ENCODE peak calls at places on chromosomes 5 and 9, in four cellular contexts. B is upper lobe of right lung, C is thyroid gland, D is GM20000. V is an unnamed sample.

GRCh38 chr9:2262809-2263510 is 247.8 kb downstream of the SMARCA2 start:
- DNase-seq in B (no peak), C (peak), D (no peak), V (no peak)

GRCh38 chr5:29351170-29351569 is 1842.3 kb upstream of the CDH6 start:
- DNase-seq in B (no peak), C (no peak), D (no peak), V (no peak)

GRCh38 chr5:74767579-74767913 is 497 bp downstream of the NSA2 start:
- DNase-seq in B (no peak), C (no peak), D (peak), V (peak)

GRCh38 chr5:14112998-14113652 is 30.0 kb upstream of the TRIO start:
- DNase-seq in B (no peak), C (peak), D (no peak), V (no peak)

GRCh38 chr9:137813651-137814415 is 63.7 kb upstream of the CACNA1B start:
- DNase-seq in B (peak), C (peak), D (no peak), V (no peak)

GRCh38 chr5:150278916-150279315 is 10.7 kb downstream of the CAMK2A start:
- DNase-seq in B (no peak), C (no peak), D (no peak), V (no peak)

GRCh38 chr5:85500869-85501268 is 1116.2 kb upstream of the EDIL3 start:
- DNase-seq in B (no peak), C (no peak), D (no peak), V (no peak)

GRCh38 chr5:79346420-79346824 is 110.5 kb downstream of the JMY start:
- DNase-seq in B (no peak), C (no peak), D (no peak), V (no peak)

GRCh38 chr5:160291467-160291866 is 20.9 kb downstream of the CCNJL start:
- DNase-seq in B (no peak), C (no peak), D (no peak), V (no peak)

GRCh38 chr9:6944093-6944551 is 186.3 kb downstream of the KDM4C start:
- DNase-seq in B (no peak), C (no peak), D (no peak), V (no peak)

GRCh38 chr5:67149933-67150523 is 46.6 kb downstream of the CD180 start:
- DNase-seq in B (no peak), C (no peak), D (no peak), V (no peak)

GRCh38 chr5:157241483-157241882 is 24.4 kb upstream of the CYFIP2 start:
- DNase-seq in B (no peak), C (no peak), D (no peak), V (no peak)

GRCh38 chr9:77375956-77376532 is 198.7 kb downstream of the VPS13A start:
- DNase-seq in B (no peak), C (no peak), D (no peak), V (no peak)

GRCh38 chr9:130451509-130452388 is 7.0 kb downstream of the ASS1 start:
- DNase-seq in B (peak), C (peak), D (no peak), V (no peak)

GRCh38 chr5:74594172-74595040 is 46.1 kb downstream of the ENC1 start:
- DNase-seq in B (no peak), C (no peak), D (no peak), V (no peak)

GRCh38 chr5:180647465-180647864 is 1.9 kb downstream of the FLT4 start:
- DNase-seq in B (peak), C (no peak), D (no peak), V (no peak)

GRCh38 chr5:39219433-39219832 is at the start of gene FYB1:
- DNase-seq in B (no peak), C (no peak), D (no peak), V (no peak)

GRCh38 chr9:133917407-133917806 is 74.7 kb downstream of the VAV2 start:
- DNase-seq in B (no peak), C (no peak), D (no peak), V (no peak)

GRCh38 chr5:172901012-172901780 is 58.0 kb upstream of the RPL26L1 start:
- DNase-seq in B (no peak), C (peak), D (no peak), V (no peak)

GRCh38 chr9:89993678-89994630 is 389.1 kb downstream of the GADD45G start:
- DNase-seq in B (peak), C (no peak), D (no peak), V (no peak)

GRCh38 chr5:34007116-34007674 is 655 bp downstream of the AMACR start:
- DNase-seq in B (no peak), C (peak), D (no peak), V (peak)

GRCh38 chr5:93915142-93915553 is 173.7 kb upstream of the POU5F2 start:
- DNase-seq in B (no peak), C (no peak), D (peak), V (peak)

GRCh38 chr9:86854898-86855523 is 92.3 kb downstream of the GAS1 start:
- DNase-seq in B (no peak), C (no peak), D (no peak), V (no peak)

GRCh38 chr5:61051267-61051666 is 106.3 kb downstream of the NDUFAF2 start:
- DNase-seq in B (no peak), C (no peak), D (no peak), V (no peak)

GRCh38 chr5:52878671-52879070 is 91.0 kb downstream of the ITGA1 start:
- DNase-seq in B (no peak), C (no peak), D (no peak), V (no peak)

GRCh38 chr5:171188016-171188415 is 121.0 kb upstream of the TLX3 start:
- DNase-seq in B (no peak), C (no peak), D (no peak), V (no peak)

GRCh38 chr5:50807661-50808060 is 141.2 kb downstream of the PARP8 start:
- DNase-seq in B (no peak), C (no peak), D (no peak), V (no peak)

GRCh38 chr5:95111141-95111540 is 173.8 kb downstream of the MCTP1 start:
- DNase-seq in B (no peak), C (no peak), D (no peak), V (no peak)

GRCh38 chr5:59445741-59446140 is 447.8 kb downstream of the PDE4D start:
- DNase-seq in B (no peak), C (no peak), D (no peak), V (no peak)

GRCh38 chr9:20125721-20126120 is 336.9 kb upstream of the SLC24A2 start:
- DNase-seq in B (no peak), C (no peak), D (no peak), V (no peak)

GRCh38 chr5:127358782-127359181 is 68.2 kb downstream of the MEGF10 start:
- DNase-seq in B (no peak), C (no peak), D (no peak), V (no peak)

GRCh38 chr5:14959443-14960119 is 88.0 kb upstream of the ANKH start:
- DNase-seq in B (no peak), C (no peak), D (no peak), V (no peak)

GRCh38 chr5:73303139-73304079 is 130.4 kb downstream of the TMEM174 start:
- DNase-seq in B (no peak), C (peak), D (no peak), V (no peak)
- TF ChIP-seq CTCF in B (peak), C (no peak), D (no peak), V (no peak)

GRCh38 chr5:144832416-144832815 is 661.7 kb downstream of the KCTD16 start:
- DNase-seq in B (no peak), C (no peak), D (no peak), V (no peak)
- TF ChIP-seq CTCF in B (no peak), C (no peak), D (no peak), V (no peak)

GRCh38 chr9:129400001-129400970 is 220.6 kb downstream of the C9orf50 start:
- DNase-seq in B (peak), C (no peak), D (no peak), V (no peak)
- TF ChIP-seq CTCF in B (no peak), C (no peak), D (no peak), V (no peak)

GRCh38 chr5:86968311-86968753 is 299.4 kb upstream of the RASA1 start:
- DNase-seq in B (no peak), C (peak), D (peak), V (no peak)
- TF ChIP-seq CTCF in B (peak), C (no peak), D (no peak), V (peak)

GRCh38 chr9:124392855-124393460 is 22.3 kb downstream of the PSMB7 start:
- DNase-seq in B (no peak), C (no peak), D (no peak), V (no peak)
- TF ChIP-seq CTCF in B (no peak), C (no peak), D (no peak), V (no peak)

DNA sequence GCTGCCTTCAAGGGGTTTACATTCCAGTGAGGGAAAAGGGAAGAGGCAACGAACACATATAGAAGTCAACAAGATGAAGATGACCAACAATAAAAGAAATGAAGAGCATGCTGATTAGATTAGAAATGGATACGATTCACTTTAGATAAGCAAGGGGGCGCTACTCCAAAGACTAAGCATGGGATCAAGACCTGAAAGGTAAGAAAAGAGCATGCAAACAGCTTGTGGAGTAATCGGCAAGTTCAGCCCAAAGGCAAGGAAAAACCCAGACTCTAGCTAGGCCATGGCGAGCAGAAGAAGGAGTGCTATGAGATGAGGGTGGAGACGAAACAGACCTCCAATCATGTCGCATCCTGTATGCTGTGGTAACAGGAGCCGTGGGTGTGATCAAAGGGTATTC is 124.4 kb downstream of the FANCC start:
- DNase-seq in B (no peak), C (no peak), D (no peak), V (no peak)
- TF ChIP-seq CTCF in B (no peak), C (no peak), D (no peak), V (no peak)

GRCh38 chr5:96440185-96440538 is 7.1 kb upstream of the PCSK1 start:
- DNase-seq in B (no peak), C (no peak), D (no peak), V (no peak)

GRCh38 chr5:96434201-96434645 is 1.2 kb upstream of the PCSK1 start:
- DNase-seq in B (peak), C (peak), D (peak), V (peak)

DNA sequence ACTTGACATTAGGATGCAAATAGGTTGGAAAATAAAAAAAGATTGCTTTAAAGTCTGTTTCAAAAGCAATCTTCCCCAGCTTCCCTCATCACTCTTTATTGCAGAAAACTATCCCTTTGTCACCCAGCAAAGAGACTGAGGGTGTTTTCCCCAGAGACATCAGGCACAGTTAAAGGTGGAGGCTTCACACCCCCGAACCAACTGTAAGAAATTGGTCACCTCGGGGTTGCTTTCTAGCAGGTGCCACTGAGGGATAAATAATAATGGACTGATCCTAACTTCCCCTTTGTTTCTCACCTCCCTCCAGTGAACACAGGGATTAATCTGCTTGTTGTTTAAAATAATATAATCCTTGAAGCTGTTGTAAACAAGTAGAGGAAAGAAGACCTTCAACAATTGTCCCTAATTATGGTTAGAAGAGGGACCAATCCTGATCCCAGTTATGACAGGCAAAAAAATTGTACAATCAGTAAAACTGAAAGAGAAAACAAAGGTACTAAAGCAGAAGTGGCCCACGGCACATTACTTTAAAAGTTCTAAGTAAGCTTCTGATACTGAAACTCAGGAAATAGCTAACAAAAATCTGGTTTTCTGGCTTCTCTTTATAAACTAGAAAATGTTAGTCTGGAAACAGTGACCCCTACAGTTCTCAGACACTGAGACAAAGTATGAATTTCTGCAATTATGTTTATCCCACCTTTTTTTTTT is 6.6 kb upstream of the PCSK1 start:
- DNase-seq in B (no peak), C (no peak), D (peak), V (peak)
- TF ChIP-seq CTCF in B (no peak), C (no peak), D (no peak), V (peak)

V was measured in GM10248.